ENCODE peak calls at places on chromosomes 11 and 22, in eight cellular contexts. K is fibroblast of the aortic adventitia, V is heart left ventricle, C is endothelial cell, T is lung, Z is progenitor cell of endocrine pancreas, W is cardiac fibroblast, Q is right lobe of liver. Y is an unnamed sample.

GRCh38 chr22:31625661-31626426 is 36.2 kb downstream of the PISD start:
- DNase-seq in K (peak), V (peak), C (peak), T (no peak), Z (no peak), W (peak), Q (no peak), Y (no peak)

GRCh38 chr11:35454362-35454761 is 35.0 kb upstream of the SLC1A2 start:
- DNase-seq in K (no peak), V (no peak), C (no peak), T (no peak), Z (no peak), W (no peak), Q (no peak), Y (no peak)

GRCh38 chr11:370087-370941 is 1.0 kb downstream of the B4GALNT4 start:
- DNase-seq in K (no peak), V (no peak), C (no peak), T (no peak), Z (no peak), W (no peak), Q (peak), Y (no peak)

GRCh38 chr11:21654091-21654490 is 538.8 kb upstream of the ANO5 start:
- DNase-seq in K (no peak), V (no peak), C (no peak), T (no peak), Z (no peak), W (no peak), Q (no peak), Y (no peak)

GRCh38 chr11:90216611-90217010 is 6.2 kb downstream of the CHORDC1 start:
- DNase-seq in K (no peak), V (no peak), C (no peak), T (no peak), Z (no peak), W (no peak), Q (no peak), Y (no peak)

GRCh38 chr11:128767518-128767917 is 73.6 kb downstream of the FLI1 start:
- DNase-seq in K (no peak), V (no peak), C (no peak), T (no peak), Z (no peak), W (no peak), Q (no peak), Y (no peak)

GRCh38 chr22:31393890-31394289 is 5.5 kb upstream of the DRG1 start:
- DNase-seq in K (no peak), V (no peak), C (no peak), T (no peak), Z (no peak), W (no peak), Q (no peak), Y (no peak)

GRCh38 chr22:50694099-50694498 is 21.5 kb downstream of the SHANK3 start:
- DNase-seq in K (peak), V (no peak), C (no peak), T (no peak), Z (no peak), W (no peak), Q (no peak), Y (peak)

GRCh38 chr11:13929551-13929950 is 33.0 kb upstream of the SPON1 start:
- DNase-seq in K (no peak), V (no peak), C (no peak), T (no peak), Z (no peak), W (no peak), Q (no peak), Y (no peak)

GRCh38 chr11:71456831-71457230 is 3.8 kb downstream of the NADSYN1 start:
- DNase-seq in K (no peak), V (no peak), C (no peak), T (no peak), Z (no peak), W (no peak), Q (peak), Y (no peak)

GRCh38 chr11:28757725-28758515 is 649.7 kb downstream of the METTL15 start:
- DNase-seq in K (peak), V (no peak), C (no peak), T (no peak), Z (no peak), W (peak), Q (no peak), Y (no peak)

GRCh38 chr11:102305352-102306047 is 11.8 kb upstream of the BIRC3 start:
- DNase-seq in K (no peak), V (no peak), C (no peak), T (no peak), Z (no peak), W (no peak), Q (no peak), Y (no peak)

GRCh38 chr11:32706985-32707736 is 87.3 kb downstream of the CCDC73 start:
- DNase-seq in K (peak), V (no peak), C (no peak), T (no peak), Z (no peak), W (peak), Q (no peak), Y (peak)

GRCh38 chr11:31826530-31827438 is 15.7 kb upstream of the PAX6 start:
- DNase-seq in K (no peak), V (no peak), C (peak), T (no peak), Z (peak), W (no peak), Q (no peak), Y (no peak)

GRCh38 chr11:41714101-41714500 is 254.6 kb upstream of the LRRC4C start:
- DNase-seq in K (no peak), V (no peak), C (no peak), T (no peak), Z (no peak), W (no peak), Q (no peak), Y (no peak)

GRCh38 chr22:39089928-39090327 is 7.1 kb upstream of the APOBEC3H start:
- DNase-seq in K (peak), V (no peak), C (no peak), T (no peak), Z (no peak), W (no peak), Q (no peak), Y (no peak)

GRCh38 chr11:3947084-3947483 is 91.6 kb downstream of the STIM1 start:
- DNase-seq in K (peak), V (peak), C (no peak), T (no peak), Z (no peak), W (peak), Q (no peak), Y (peak)

GRCh38 chr11:2092956-2093412 is 46.2 kb downstream of the IGF2 start:
- DNase-seq in K (peak), V (peak), C (no peak), T (peak), Z (no peak), W (peak), Q (peak), Y (peak)

GRCh38 chr11:19431059-19431398 is 190.3 kb upstream of the E2F8 start:
- DNase-seq in K (no peak), V (no peak), C (no peak), T (no peak), Z (no peak), W (no peak), Q (no peak), Y (no peak)

GRCh38 chr11:82718307-82718706 is 15.4 kb downstream of the FAM181B start:
- DNase-seq in K (peak), V (no peak), C (peak), T (no peak), Z (no peak), W (peak), Q (no peak), Y (peak)

GRCh38 chr11:11605821-11606450 is 15.9 kb downstream of the GALNT18 start:
- DNase-seq in K (no peak), V (no peak), C (no peak), T (peak), Z (no peak), W (no peak), Q (no peak), Y (no peak)

GRCh38 chr11:34167961-34168360 is 62.5 kb downstream of the NAT10 start:
- DNase-seq in K (no peak), V (no peak), C (no peak), T (no peak), Z (no peak), W (no peak), Q (no peak), Y (no peak)

GRCh38 chr11:126282361-126282741 is 542 bp upstream of the TIRAP start:
- DNase-seq in K (peak), V (peak), C (peak), T (peak), Z (peak), W (peak), Q (peak), Y (no peak)

GRCh38 chr11:79011357-79011756 is 429.5 kb downstream of the TENM4 start:
- DNase-seq in K (no peak), V (no peak), C (no peak), T (no peak), Z (no peak), W (no peak), Q (no peak), Y (no peak)

GRCh38 chr11:61378713-61379313 is 13.6 kb upstream of the TMEM216 start:
- DNase-seq in K (peak), V (no peak), C (no peak), T (no peak), Z (no peak), W (peak), Q (no peak), Y (peak)

GRCh38 chr11:134433251-134433650 is 21.2 kb upstream of the B3GAT1 start:
- DNase-seq in K (no peak), V (no peak), C (no peak), T (no peak), Z (no peak), W (no peak), Q (no peak), Y (no peak)

GRCh38 chr22:18070041-18070440 is 7.7 kb upstream of the PEX26 start:
- DNase-seq in K (no peak), V (no peak), C (no peak), T (no peak), Z (no peak), W (no peak), Q (no peak), Y (no peak)

GRCh38 chr11:113274708-113275582 is 39.4 kb upstream of the TTC12 start:
- DNase-seq in K (no peak), V (no peak), C (peak), T (no peak), Z (no peak), W (no peak), Q (no peak), Y (peak)

GRCh38 chr22:48832592-48832991 is 995.1 kb downstream of the BRD1 start:
- DNase-seq in K (no peak), V (no peak), C (no peak), T (no peak), Z (no peak), W (no peak), Q (no peak), Y (peak)

GRCh38 chr11:44030276-44030932 is 17.4 kb upstream of the ACCSL start:
- DNase-seq in K (peak), V (peak), C (no peak), T (peak), Z (no peak), W (peak), Q (no peak), Y (no peak)

GRCh38 chr11:113885897-113886296 is 10.5 kb upstream of the USP28 start:
- DNase-seq in K (no peak), V (no peak), C (no peak), T (no peak), Z (no peak), W (no peak), Q (no peak), Y (no peak)

GRCh38 chr11:1486054-1486825 is at the start of gene MOB2:
- DNase-seq in K (no peak), V (peak), C (no peak), T (no peak), Z (no peak), W (peak), Q (peak), Y (no peak)

GRCh38 chr11:95792200-95792599 is 1.9 kb downstream of the CEP57 start:
- DNase-seq in K (no peak), V (no peak), C (no peak), T (no peak), Z (no peak), W (no peak), Q (no peak), Y (no peak)

GRCh38 chr11:112004389-112004788 is 20.8 kb upstream of the DLAT start:
- DNase-seq in K (no peak), V (no peak), C (peak), T (no peak), Z (no peak), W (no peak), Q (no peak), Y (peak)

GRCh38 chr11:123080023-123080422 is 18.1 kb upstream of the HSPA8 start:
- DNase-seq in K (no peak), V (no peak), C (no peak), T (no peak), Z (no peak), W (no peak), Q (no peak), Y (no peak)

GRCh38 chr11:71145988-71146824 is 106.2 kb downstream of the SHANK2 start:
- DNase-seq in K (no peak), V (no peak), C (no peak), T (no peak), Z (no peak), W (no peak), Q (no peak), Y (no peak)

GRCh38 chr22:27501191-27501936 is 300.2 kb downstream of the MN1 start:
- DNase-seq in K (no peak), V (no peak), C (no peak), T (no peak), Z (no peak), W (no peak), Q (no peak), Y (no peak)

GRCh38 chr11:120746836-120747609 is 235.5 kb downstream of the GRIK4 start:
- DNase-seq in K (no peak), V (no peak), C (no peak), T (no peak), Z (no peak), W (peak), Q (no peak), Y (no peak)